ENCODE peak calls at places on chromosomes 3 and 15, in six cellular contexts. W is right atrium auricular region; S is AG08395; J is stimulated activated CD8-positive, alpha-beta memory T cell treated with anti-CD3 and anti-CD28 coated beads, Interleukin-7, amount 100 ng/mL, for 1 hour; D is activated effector memory CD4-positive, alpha-beta T cell treated with anti-CD3 and anti-CD28 coated beads, Interleukin-2, amount 50 U/mL, for 16 hours; X is MCF 10A. F is an unnamed sample.
A peak's percentile ranks its signal among the peaks of the same experiment; 100 is the strongest.

GRCh38 chr3:186254676-186255665 is 107.1 kb downstream of the DGKG start:
- DNase-seq in W (no peak), S (no peak), J (no peak), D (no peak), X (no peak), F (no peak)

GRCh38 chr15:70569139-70569717 is 194.1 kb downstream of the UACA start:
- DNase-seq in W (no peak), S (peak; percentile 76), J (no peak), D (no peak), X (peak; percentile 91), F (peak; percentile 52)

GRCh38 chr3:57017481-57017880 is 43.0 kb upstream of the SPATA12 start:
- DNase-seq in W (no peak), S (no peak), J (no peak), D (no peak), X (no peak), F (no peak)

GRCh38 chr3:71854096-71854495 is 69.1 kb upstream of the PROK2 start:
- DNase-seq in W (no peak), S (no peak), J (no peak), D (no peak), X (no peak), F (no peak)

GRCh38 chr15:94164202-94164807 is 67.1 kb upstream of the MCTP2 start:
- DNase-seq in W (no peak), S (peak; percentile 51), J (peak; percentile 18), D (peak; percentile 74), X (peak; percentile 86), F (peak; percentile 56)

GRCh38 chr15:81941479-81941878 is 104.3 kb downstream of the MEX3B start:
- DNase-seq in W (no peak), S (no peak), J (no peak), D (no peak), X (no peak), F (no peak)

GRCh38 chr15:23912191-23912590 is 225.1 kb upstream of the NDN start:
- DNase-seq in W (no peak), S (no peak), J (no peak), D (no peak), X (no peak), F (no peak)

GRCh38 chr3:147945968-147946519 is 536.9 kb downstream of the ZIC1 start:
- DNase-seq in W (peak; percentile 64), S (peak; percentile 76), J (no peak), D (no peak), X (peak; percentile 54), F (peak; percentile 81)

GRCh38 chr3:163261618-163262017 is 1765.0 kb downstream of the OTOL1 start:
- DNase-seq in W (no peak), S (no peak), J (no peak), D (no peak), X (no peak), F (no peak)

GRCh38 chr3:55313701-55314100 is 173.4 kb downstream of the WNT5A start:
- DNase-seq in W (no peak), S (no peak), J (no peak), D (no peak), X (peak; percentile 44), F (no peak)

GRCh38 chr3:52890735-52891134 is 6.6 kb downstream of the STIMATE start:
- DNase-seq in W (no peak), S (no peak), J (no peak), D (peak; percentile 81), X (no peak), F (no peak)

GRCh38 chr3:12343091-12343494 is 54.2 kb downstream of the PPARG start:
- DNase-seq in W (no peak), S (no peak), J (no peak), D (no peak), X (peak; percentile 49), F (no peak)

F was measured in AG20443.